ENCODE peak calls at places on chromosomes 4 and X, in eight cellular contexts. One of them, this sample, is unnamed.
A peak's percentile ranks its signal among the peaks of the same experiment; 100 is the strongest.

GRCh38 chrX:56089376-56089775 is 142.8 kb upstream of the KLF8 start:
- DNase-seq in nucleus accumbens: no peak
- DNase-seq in esophagus squamous epithelium: no peak
- DNase-seq in testis: no peak
- DNase-seq in GM12891: no peak
- DNase-seq in stimulated activated CD4-positive, alpha-beta T cell treated with anti-CD3 and anti-CD28 coated beads, Interleukin-15, amount 100 ng/mL, for 1 hour: no peak
- DNase-seq in CD8-positive, alpha-beta memory T cell: no peak
- DNase-seq in ovary: no peak
- DNase-seq in this sample: no peak

GRCh38 chr4:118953276-118953675 is 64.6 kb downstream of the SYNPO2 start:
- DNase-seq in nucleus accumbens: no peak
- DNase-seq in esophagus squamous epithelium: no peak
- DNase-seq in testis: no peak
- DNase-seq in GM12891: no peak
- DNase-seq in stimulated activated CD4-positive, alpha-beta T cell treated with anti-CD3 and anti-CD28 coated beads, Interleukin-15, amount 100 ng/mL, for 1 hour: no peak
- DNase-seq in CD8-positive, alpha-beta memory T cell: no peak
- DNase-seq in ovary: no peak
- DNase-seq in this sample: no peak

GRCh38 chrX:72461288-72461687 is 111.4 kb downstream of the HDAC8 start:
- DNase-seq in nucleus accumbens: no peak
- DNase-seq in esophagus squamous epithelium: no peak
- DNase-seq in testis: no peak
- DNase-seq in GM12891: no peak
- DNase-seq in stimulated activated CD4-positive, alpha-beta T cell treated with anti-CD3 and anti-CD28 coated beads, Interleukin-15, amount 100 ng/mL, for 1 hour: no peak
- DNase-seq in CD8-positive, alpha-beta memory T cell: no peak
- DNase-seq in ovary: no peak
- DNase-seq in this sample: no peak

GRCh38 chrX:45762699-45763647 is 562.3 kb upstream of the DIPK2B start:
- DNase-seq in nucleus accumbens: no peak
- DNase-seq in esophagus squamous epithelium: no peak
- DNase-seq in testis: no peak
- DNase-seq in GM12891: no peak
- DNase-seq in stimulated activated CD4-positive, alpha-beta T cell treated with anti-CD3 and anti-CD28 coated beads, Interleukin-15, amount 100 ng/mL, for 1 hour: no peak
- DNase-seq in CD8-positive, alpha-beta memory T cell: no peak
- DNase-seq in ovary: no peak
- DNase-seq in this sample: no peak

GRCh38 chr4:152079543-152080293 is 318.9 kb upstream of the GATB start:
- DNase-seq in nucleus accumbens: no peak
- DNase-seq in esophagus squamous epithelium: no peak
- DNase-seq in testis: no peak
- DNase-seq in GM12891: no peak
- DNase-seq in stimulated activated CD4-positive, alpha-beta T cell treated with anti-CD3 and anti-CD28 coated beads, Interleukin-15, amount 100 ng/mL, for 1 hour: no peak
- DNase-seq in CD8-positive, alpha-beta memory T cell: peak; percentile 49
- DNase-seq in ovary: no peak
- DNase-seq in this sample: no peak

GRCh38 chr4:83389037-83389755 is 54.5 kb upstream of the HPSE start:
- DNase-seq in nucleus accumbens: no peak
- DNase-seq in esophagus squamous epithelium: no peak
- DNase-seq in testis: no peak
- DNase-seq in GM12891: no peak
- DNase-seq in stimulated activated CD4-positive, alpha-beta T cell treated with anti-CD3 and anti-CD28 coated beads, Interleukin-15, amount 100 ng/mL, for 1 hour: no peak
- DNase-seq in CD8-positive, alpha-beta memory T cell: no peak
- DNase-seq in ovary: no peak
- DNase-seq in this sample: no peak

GRCh38 chr4:4574792-4575191 is 32.9 kb upstream of the STX18 start:
- DNase-seq in nucleus accumbens: no peak
- DNase-seq in esophagus squamous epithelium: peak; percentile 3
- DNase-seq in testis: peak; percentile 76
- DNase-seq in GM12891: no peak
- DNase-seq in stimulated activated CD4-positive, alpha-beta T cell treated with anti-CD3 and anti-CD28 coated beads, Interleukin-15, amount 100 ng/mL, for 1 hour: no peak
- DNase-seq in CD8-positive, alpha-beta memory T cell: peak; percentile 21
- DNase-seq in ovary: peak; percentile 50
- DNase-seq in this sample: no peak

GRCh38 chr4:113336556-113336955 is 287.1 kb downstream of the ANK2 start:
- DNase-seq in nucleus accumbens: no peak
- DNase-seq in esophagus squamous epithelium: no peak
- DNase-seq in testis: no peak
- DNase-seq in GM12891: no peak
- DNase-seq in stimulated activated CD4-positive, alpha-beta T cell treated with anti-CD3 and anti-CD28 coated beads, Interleukin-15, amount 100 ng/mL, for 1 hour: no peak
- DNase-seq in CD8-positive, alpha-beta memory T cell: no peak
- DNase-seq in ovary: no peak
- DNase-seq in this sample: no peak

GRCh38 chr4:123244233-123244632 is 152.4 kb upstream of the SPRY1 start:
- DNase-seq in nucleus accumbens: peak; percentile 5
- DNase-seq in esophagus squamous epithelium: no peak
- DNase-seq in testis: peak; percentile 91
- DNase-seq in GM12891: no peak
- DNase-seq in stimulated activated CD4-positive, alpha-beta T cell treated with anti-CD3 and anti-CD28 coated beads, Interleukin-15, amount 100 ng/mL, for 1 hour: no peak
- DNase-seq in CD8-positive, alpha-beta memory T cell: no peak
- DNase-seq in ovary: no peak
- DNase-seq in this sample: no peak

GRCh38 chr4:118834960-118835895 is 698 bp downstream of the SEC24D start:
- DNase-seq in nucleus accumbens: peak; percentile 45
- DNase-seq in esophagus squamous epithelium: peak; percentile 31
- DNase-seq in testis: peak; percentile 77
- DNase-seq in GM12891: no peak
- DNase-seq in stimulated activated CD4-positive, alpha-beta T cell treated with anti-CD3 and anti-CD28 coated beads, Interleukin-15, amount 100 ng/mL, for 1 hour: peak; percentile 11
- DNase-seq in CD8-positive, alpha-beta memory T cell: peak; percentile 28
- DNase-seq in ovary: peak; percentile 55
- DNase-seq in this sample: peak; percentile 34

GRCh38 chr4:101306225-101306624 is 41.1 kb downstream of the PPP3CA start:
- DNase-seq in nucleus accumbens: no peak
- DNase-seq in esophagus squamous epithelium: no peak
- DNase-seq in testis: no peak
- DNase-seq in GM12891: no peak
- DNase-seq in stimulated activated CD4-positive, alpha-beta T cell treated with anti-CD3 and anti-CD28 coated beads, Interleukin-15, amount 100 ng/mL, for 1 hour: no peak
- DNase-seq in CD8-positive, alpha-beta memory T cell: no peak
- DNase-seq in ovary: no peak
- DNase-seq in this sample: no peak

GRCh38 chrX:151695583-151695930 is 299 bp downstream of the PRRG3 start:
- DNase-seq in nucleus accumbens: no peak
- DNase-seq in esophagus squamous epithelium: no peak
- DNase-seq in testis: no peak
- DNase-seq in GM12891: no peak
- DNase-seq in stimulated activated CD4-positive, alpha-beta T cell treated with anti-CD3 and anti-CD28 coated beads, Interleukin-15, amount 100 ng/mL, for 1 hour: no peak
- DNase-seq in CD8-positive, alpha-beta memory T cell: no peak
- DNase-seq in ovary: no peak
- DNase-seq in this sample: no peak

GRCh38 chr4:98653890-98654867 is 4.2 kb downstream of the TSPAN5 start:
- DNase-seq in nucleus accumbens: peak; percentile 16
- DNase-seq in esophagus squamous epithelium: no peak
- DNase-seq in testis: no peak
- DNase-seq in GM12891: no peak
- DNase-seq in stimulated activated CD4-positive, alpha-beta T cell treated with anti-CD3 and anti-CD28 coated beads, Interleukin-15, amount 100 ng/mL, for 1 hour: no peak
- DNase-seq in CD8-positive, alpha-beta memory T cell: no peak
- DNase-seq in ovary: no peak
- DNase-seq in this sample: no peak

GRCh38 chr4:181181331-181181730 is 1061.9 kb upstream of the TENM3 start:
- DNase-seq in nucleus accumbens: no peak
- DNase-seq in esophagus squamous epithelium: no peak
- DNase-seq in testis: no peak
- DNase-seq in GM12891: no peak
- DNase-seq in stimulated activated CD4-positive, alpha-beta T cell treated with anti-CD3 and anti-CD28 coated beads, Interleukin-15, amount 100 ng/mL, for 1 hour: no peak
- DNase-seq in CD8-positive, alpha-beta memory T cell: no peak
- DNase-seq in ovary: no peak
- DNase-seq in this sample: no peak

GRCh38 chrX:1400731-1401471 is 9.0 kb upstream of the SLC25A6 start:
- DNase-seq in nucleus accumbens: no peak
- DNase-seq in esophagus squamous epithelium: no peak
- DNase-seq in testis: no peak
- DNase-seq in GM12891: no peak
- DNase-seq in stimulated activated CD4-positive, alpha-beta T cell treated with anti-CD3 and anti-CD28 coated beads, Interleukin-15, amount 100 ng/mL, for 1 hour: no peak
- DNase-seq in CD8-positive, alpha-beta memory T cell: no peak
- DNase-seq in ovary: peak; percentile 36
- DNase-seq in this sample: no peak

GRCh38 chr4:138334346-138335016 is 92.3 kb upstream of the SLC7A11 start:
- DNase-seq in nucleus accumbens: no peak
- DNase-seq in esophagus squamous epithelium: no peak
- DNase-seq in testis: no peak
- DNase-seq in GM12891: no peak
- DNase-seq in stimulated activated CD4-positive, alpha-beta T cell treated with anti-CD3 and anti-CD28 coated beads, Interleukin-15, amount 100 ng/mL, for 1 hour: no peak
- DNase-seq in CD8-positive, alpha-beta memory T cell: no peak
- DNase-seq in ovary: no peak
- DNase-seq in this sample: no peak

GRCh38 chr4:153649572-153649991 is 34.5 kb upstream of the TLR2 start:
- DNase-seq in nucleus accumbens: no peak
- DNase-seq in esophagus squamous epithelium: no peak
- DNase-seq in testis: no peak
- DNase-seq in GM12891: no peak
- DNase-seq in stimulated activated CD4-positive, alpha-beta T cell treated with anti-CD3 and anti-CD28 coated beads, Interleukin-15, amount 100 ng/mL, for 1 hour: no peak
- DNase-seq in CD8-positive, alpha-beta memory T cell: no peak
- DNase-seq in ovary: no peak
- DNase-seq in this sample: no peak

GRCh38 chr4:86302242-86302641 is 57.6 kb downstream of the MAPK10 start:
- DNase-seq in nucleus accumbens: peak; percentile 75
- DNase-seq in esophagus squamous epithelium: no peak
- DNase-seq in testis: peak; percentile 16
- DNase-seq in GM12891: no peak
- DNase-seq in stimulated activated CD4-positive, alpha-beta T cell treated with anti-CD3 and anti-CD28 coated beads, Interleukin-15, amount 100 ng/mL, for 1 hour: no peak
- DNase-seq in CD8-positive, alpha-beta memory T cell: no peak
- DNase-seq in ovary: no peak
- DNase-seq in this sample: no peak

GRCh38 chr4:123889376-123889945 is 492.9 kb downstream of the SPRY1 start:
- DNase-seq in nucleus accumbens: no peak
- DNase-seq in esophagus squamous epithelium: no peak
- DNase-seq in testis: no peak
- DNase-seq in GM12891: no peak
- DNase-seq in stimulated activated CD4-positive, alpha-beta T cell treated with anti-CD3 and anti-CD28 coated beads, Interleukin-15, amount 100 ng/mL, for 1 hour: no peak
- DNase-seq in CD8-positive, alpha-beta memory T cell: no peak
- DNase-seq in ovary: no peak
- DNase-seq in this sample: no peak

GRCh38 chr4:16196482-16197393 is 29.5 kb downstream of the TAPT1 start:
- DNase-seq in nucleus accumbens: no peak
- DNase-seq in esophagus squamous epithelium: no peak
- DNase-seq in testis: no peak
- DNase-seq in GM12891: no peak
- DNase-seq in stimulated activated CD4-positive, alpha-beta T cell treated with anti-CD3 and anti-CD28 coated beads, Interleukin-15, amount 100 ng/mL, for 1 hour: no peak
- DNase-seq in CD8-positive, alpha-beta memory T cell: no peak
- DNase-seq in ovary: no peak
- DNase-seq in this sample: no peak

GRCh38 chrX:38249965-38250364 is 29.3 kb upstream of the SRPX start:
- DNase-seq in nucleus accumbens: no peak
- DNase-seq in esophagus squamous epithelium: no peak
- DNase-seq in testis: no peak
- DNase-seq in GM12891: no peak
- DNase-seq in stimulated activated CD4-positive, alpha-beta T cell treated with anti-CD3 and anti-CD28 coated beads, Interleukin-15, amount 100 ng/mL, for 1 hour: no peak
- DNase-seq in CD8-positive, alpha-beta memory T cell: no peak
- DNase-seq in ovary: no peak
- DNase-seq in this sample: no peak

GRCh38 chr4:98199247-98199646 is 56.0 kb upstream of the STPG2 start:
- DNase-seq in nucleus accumbens: no peak
- DNase-seq in esophagus squamous epithelium: no peak
- DNase-seq in testis: peak; percentile 22
- DNase-seq in GM12891: no peak
- DNase-seq in stimulated activated CD4-positive, alpha-beta T cell treated with anti-CD3 and anti-CD28 coated beads, Interleukin-15, amount 100 ng/mL, for 1 hour: no peak
- DNase-seq in CD8-positive, alpha-beta memory T cell: no peak
- DNase-seq in ovary: no peak
- DNase-seq in this sample: no peak

GRCh38 chr4:182835006-182835740 is 82.0 kb downstream of the DCTD start:
- DNase-seq in nucleus accumbens: no peak
- DNase-seq in esophagus squamous epithelium: no peak
- DNase-seq in testis: no peak
- DNase-seq in GM12891: no peak
- DNase-seq in stimulated activated CD4-positive, alpha-beta T cell treated with anti-CD3 and anti-CD28 coated beads, Interleukin-15, amount 100 ng/mL, for 1 hour: no peak
- DNase-seq in CD8-positive, alpha-beta memory T cell: no peak
- DNase-seq in ovary: no peak
- DNase-seq in this sample: no peak

GRCh38 chr4:25233737-25234389 is at the start of gene PI4K2B:
- DNase-seq in nucleus accumbens: peak; percentile 72
- DNase-seq in esophagus squamous epithelium: peak; percentile 60
- DNase-seq in testis: peak; percentile 90
- DNase-seq in GM12891: peak; percentile 77
- DNase-seq in stimulated activated CD4-positive, alpha-beta T cell treated with anti-CD3 and anti-CD28 coated beads, Interleukin-15, amount 100 ng/mL, for 1 hour: peak; percentile 95
- DNase-seq in CD8-positive, alpha-beta memory T cell: peak; percentile 95
- DNase-seq in ovary: peak; percentile 90
- DNase-seq in this sample: peak; percentile 74

GRCh38 chr4:113355550-113356371 is 306.3 kb downstream of the ANK2 start:
- DNase-seq in nucleus accumbens: no peak
- DNase-seq in esophagus squamous epithelium: no peak
- DNase-seq in testis: no peak
- DNase-seq in GM12891: peak; percentile 17
- DNase-seq in stimulated activated CD4-positive, alpha-beta T cell treated with anti-CD3 and anti-CD28 coated beads, Interleukin-15, amount 100 ng/mL, for 1 hour: peak; percentile 35
- DNase-seq in CD8-positive, alpha-beta memory T cell: peak; percentile 55
- DNase-seq in ovary: no peak
- DNase-seq in this sample: peak; percentile 75

GRCh38 chr4:52076731-52077130 is 25.6 kb downstream of the SPATA18 start:
- DNase-seq in nucleus accumbens: peak; percentile 5
- DNase-seq in esophagus squamous epithelium: no peak
- DNase-seq in testis: peak; percentile 26
- DNase-seq in GM12891: no peak
- DNase-seq in stimulated activated CD4-positive, alpha-beta T cell treated with anti-CD3 and anti-CD28 coated beads, Interleukin-15, amount 100 ng/mL, for 1 hour: no peak
- DNase-seq in CD8-positive, alpha-beta memory T cell: no peak
- DNase-seq in ovary: peak; percentile 32
- DNase-seq in this sample: no peak

GRCh38 chr4:13534344-13535063 is 9.8 kb downstream of the NKX3-2 start:
- DNase-seq in nucleus accumbens: no peak
- DNase-seq in esophagus squamous epithelium: no peak
- DNase-seq in testis: no peak
- DNase-seq in GM12891: no peak
- DNase-seq in stimulated activated CD4-positive, alpha-beta T cell treated with anti-CD3 and anti-CD28 coated beads, Interleukin-15, amount 100 ng/mL, for 1 hour: no peak
- DNase-seq in CD8-positive, alpha-beta memory T cell: no peak
- DNase-seq in ovary: no peak
- DNase-seq in this sample: no peak

GRCh38 chr4:153564630-153565525 is 98.7 kb downstream of the TMEM131L start:
- DNase-seq in nucleus accumbens: peak; percentile 26
- DNase-seq in esophagus squamous epithelium: no peak
- DNase-seq in testis: peak; percentile 28
- DNase-seq in GM12891: no peak
- DNase-seq in stimulated activated CD4-positive, alpha-beta T cell treated with anti-CD3 and anti-CD28 coated beads, Interleukin-15, amount 100 ng/mL, for 1 hour: no peak
- DNase-seq in CD8-positive, alpha-beta memory T cell: no peak
- DNase-seq in ovary: no peak
- DNase-seq in this sample: no peak

GRCh38 chr4:7396186-7396585 is 38.5 kb downstream of the PSAPL1 start:
- DNase-seq in nucleus accumbens: no peak
- DNase-seq in esophagus squamous epithelium: no peak
- DNase-seq in testis: no peak
- DNase-seq in GM12891: no peak
- DNase-seq in stimulated activated CD4-positive, alpha-beta T cell treated with anti-CD3 and anti-CD28 coated beads, Interleukin-15, amount 100 ng/mL, for 1 hour: no peak
- DNase-seq in CD8-positive, alpha-beta memory T cell: no peak
- DNase-seq in ovary: no peak
- DNase-seq in this sample: no peak

GRCh38 chrX:15151267-15152196 is 118.4 kb downstream of the ASB9 start:
- DNase-seq in nucleus accumbens: no peak
- DNase-seq in esophagus squamous epithelium: no peak
- DNase-seq in testis: no peak
- DNase-seq in GM12891: no peak
- DNase-seq in stimulated activated CD4-positive, alpha-beta T cell treated with anti-CD3 and anti-CD28 coated beads, Interleukin-15, amount 100 ng/mL, for 1 hour: no peak
- DNase-seq in CD8-positive, alpha-beta memory T cell: no peak
- DNase-seq in ovary: no peak
- DNase-seq in this sample: no peak

GRCh38 chr4:149523039-149523438 is 292.6 kb downstream of the IQCM start:
- DNase-seq in nucleus accumbens: no peak
- DNase-seq in esophagus squamous epithelium: no peak
- DNase-seq in testis: no peak
- DNase-seq in GM12891: no peak
- DNase-seq in stimulated activated CD4-positive, alpha-beta T cell treated with anti-CD3 and anti-CD28 coated beads, Interleukin-15, amount 100 ng/mL, for 1 hour: no peak
- DNase-seq in CD8-positive, alpha-beta memory T cell: no peak
- DNase-seq in ovary: no peak
- DNase-seq in this sample: no peak

GRCh38 chr4:137644201-137644600 is 111.9 kb upstream of the PCDH18 start:
- DNase-seq in nucleus accumbens: no peak
- DNase-seq in esophagus squamous epithelium: no peak
- DNase-seq in testis: no peak
- DNase-seq in GM12891: no peak
- DNase-seq in stimulated activated CD4-positive, alpha-beta T cell treated with anti-CD3 and anti-CD28 coated beads, Interleukin-15, amount 100 ng/mL, for 1 hour: no peak
- DNase-seq in CD8-positive, alpha-beta memory T cell: no peak
- DNase-seq in ovary: no peak
- DNase-seq in this sample: no peak

GRCh38 chr4:40299704-40300336 is 35.3 kb upstream of the CHRNA9 start:
- DNase-seq in nucleus accumbens: no peak
- DNase-seq in esophagus squamous epithelium: no peak
- DNase-seq in testis: no peak
- DNase-seq in GM12891: no peak
- DNase-seq in stimulated activated CD4-positive, alpha-beta T cell treated with anti-CD3 and anti-CD28 coated beads, Interleukin-15, amount 100 ng/mL, for 1 hour: no peak
- DNase-seq in CD8-positive, alpha-beta memory T cell: no peak
- DNase-seq in ovary: no peak
- DNase-seq in this sample: no peak

GRCh38 chrX:97597954-97598353 is 714.2 kb downstream of the RPA4 start:
- DNase-seq in nucleus accumbens: no peak
- DNase-seq in esophagus squamous epithelium: no peak
- DNase-seq in testis: no peak
- DNase-seq in GM12891: no peak
- DNase-seq in stimulated activated CD4-positive, alpha-beta T cell treated with anti-CD3 and anti-CD28 coated beads, Interleukin-15, amount 100 ng/mL, for 1 hour: no peak
- DNase-seq in CD8-positive, alpha-beta memory T cell: no peak
- DNase-seq in ovary: no peak
- DNase-seq in this sample: no peak